ENCODE peak calls at places on chromosomes 13 and 19, in five cellular contexts. M is adrenal gland, Y is breast epithelium, O is mucosa of descending colon, E is lung. V is an unnamed sample. For H3K4me1, the result is how much of the 10 kb centered on the place peaks cover.

GRCh38 chr13:46165485-46166220 is 16.3 kb downstream of the LCP1 start:
- DNase-seq in M (no peak), Y (no peak), O (no peak), E (no peak), V (no peak)

GRCh38 chr13:101489635-101490034 is 37.2 kb downstream of the ITGBL1 start:
- DNase-seq in M (no peak), Y (no peak), O (no peak), E (no peak), V (no peak)

GRCh38 chr13:109479991-109480696 is 306.2 kb downstream of the IRS2 start:
- DNase-seq in M (peak), Y (no peak), O (no peak), E (no peak), V (no peak)

GRCh38 chr19:15456871-15457700 is 7.3 kb downstream of the RASAL3 start:
- DNase-seq in M (no peak), Y (peak), O (peak), E (no peak), V (no peak)

GRCh38 chr19:41945135-41945766 is 13.9 kb downstream of the RABAC1 start:
- DNase-seq in M (peak), Y (peak), O (peak), E (no peak), V (no peak)

GRCh38 chr19:246551-246950 is 44.7 kb downstream of the PLPP2 start:
- DNase-seq in M (no peak), Y (no peak), O (no peak), E (no peak), V (no peak)

GRCh38 chr19:53172892-53173291 is 14.0 kb upstream of the ZNF347 start:
- DNase-seq in M (peak), Y (no peak), O (no peak), E (no peak), V (no peak)

GRCh38 chr19:3096902-3097326 is 2.8 kb downstream of the GNA11 start:
- DNase-seq in M (no peak), Y (no peak), O (no peak), E (no peak), V (peak)

GRCh38 chr13:80742027-80742426 is 401.1 kb upstream of the SPRY2 start:
- DNase-seq in M (no peak), Y (no peak), O (no peak), E (no peak), V (no peak)

GRCh38 chr13:53101883-53102282 is 73.3 kb downstream of the OLFM4 start:
- DNase-seq in M (no peak), Y (no peak), O (no peak), E (no peak), V (no peak)

GRCh38 chr13:57637515-57637914 is 6.0 kb downstream of the PCDH17 start:
- DNase-seq in M (no peak), Y (no peak), O (no peak), E (no peak), V (no peak)

DNA sequence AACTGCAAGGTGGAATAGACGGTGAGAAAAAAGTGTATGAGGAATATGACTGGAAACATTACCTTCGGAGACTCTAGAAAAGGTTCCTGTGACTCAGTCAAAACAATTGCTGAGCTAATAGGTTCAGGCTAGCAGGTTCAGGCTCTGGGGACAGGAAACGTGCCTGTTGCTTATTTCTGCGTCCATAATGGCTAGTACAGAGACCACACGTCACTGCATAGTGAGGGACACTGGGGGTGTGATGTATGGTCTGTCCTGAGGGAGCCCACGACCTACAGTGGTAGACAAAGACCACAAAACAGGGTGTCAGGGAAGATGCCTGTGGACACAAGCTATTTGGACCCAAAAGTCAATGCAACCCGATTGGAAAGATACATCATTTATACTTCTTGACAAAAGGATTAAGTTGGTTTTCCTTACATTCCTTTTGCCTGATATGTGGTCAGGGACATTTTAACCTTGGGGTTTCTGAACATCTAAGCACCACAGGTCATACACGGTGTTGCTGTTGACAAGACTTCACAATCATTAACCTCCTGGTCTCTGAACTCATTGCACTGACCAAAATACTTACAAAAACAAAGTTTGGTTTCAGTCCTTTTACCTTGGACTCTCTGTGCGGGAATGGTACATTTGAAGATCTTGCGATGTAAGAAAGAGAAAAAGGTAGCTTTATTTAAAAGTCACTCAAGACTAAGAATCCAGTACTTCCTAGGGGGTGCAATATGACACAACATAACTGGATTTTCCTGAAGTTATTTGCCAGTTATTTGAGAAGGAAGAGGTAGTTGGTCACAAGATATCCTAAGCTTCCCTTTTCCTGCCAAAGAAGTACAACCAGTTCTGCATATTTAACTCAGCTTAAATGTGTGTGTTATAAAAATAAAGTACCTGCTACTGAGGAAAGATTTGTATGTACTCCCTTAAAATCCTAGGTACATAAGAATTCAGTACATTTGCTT is 20.0 kb downstream of the CRYL1 start:
- DNase-seq in M (no peak), Y (no peak), O (no peak), E (no peak), V (no peak)
- H3K4me1 ChIP-seq in M (under half), Y (under half), O (under half), E (under half), V (under half)

GRCh38 chr19:10290876-10291553 is 1.3 kb downstream of the ICAM5 start:
- DNase-seq in M (no peak), Y (peak), O (peak), E (peak), V (peak)

GRCh38 chr19:10289836-10290438 is at the start of gene ICAM5:
- DNase-seq in M (no peak), Y (no peak), O (no peak), E (no peak), V (no peak)

GRCh38 chr19:10288662-10289166 is 1.0 kb upstream of the ICAM5 start:
- DNase-seq in M (no peak), Y (no peak), O (peak), E (peak), V (peak)

GRCh38 chr19:10290439-10290875 is 705 bp downstream of the ICAM5 start:
- DNase-seq in M (no peak), Y (no peak), O (no peak), E (no peak), V (peak)

GRCh38 chr19:10289167-10289835 is 451 bp upstream of the ICAM5 start:
- DNase-seq in M (no peak), Y (no peak), O (peak), E (peak), V (peak)
- H3K4me1 ChIP-seq in M (under half), Y (under half), O (half or more), E (under half), V (under half)

DNA sequence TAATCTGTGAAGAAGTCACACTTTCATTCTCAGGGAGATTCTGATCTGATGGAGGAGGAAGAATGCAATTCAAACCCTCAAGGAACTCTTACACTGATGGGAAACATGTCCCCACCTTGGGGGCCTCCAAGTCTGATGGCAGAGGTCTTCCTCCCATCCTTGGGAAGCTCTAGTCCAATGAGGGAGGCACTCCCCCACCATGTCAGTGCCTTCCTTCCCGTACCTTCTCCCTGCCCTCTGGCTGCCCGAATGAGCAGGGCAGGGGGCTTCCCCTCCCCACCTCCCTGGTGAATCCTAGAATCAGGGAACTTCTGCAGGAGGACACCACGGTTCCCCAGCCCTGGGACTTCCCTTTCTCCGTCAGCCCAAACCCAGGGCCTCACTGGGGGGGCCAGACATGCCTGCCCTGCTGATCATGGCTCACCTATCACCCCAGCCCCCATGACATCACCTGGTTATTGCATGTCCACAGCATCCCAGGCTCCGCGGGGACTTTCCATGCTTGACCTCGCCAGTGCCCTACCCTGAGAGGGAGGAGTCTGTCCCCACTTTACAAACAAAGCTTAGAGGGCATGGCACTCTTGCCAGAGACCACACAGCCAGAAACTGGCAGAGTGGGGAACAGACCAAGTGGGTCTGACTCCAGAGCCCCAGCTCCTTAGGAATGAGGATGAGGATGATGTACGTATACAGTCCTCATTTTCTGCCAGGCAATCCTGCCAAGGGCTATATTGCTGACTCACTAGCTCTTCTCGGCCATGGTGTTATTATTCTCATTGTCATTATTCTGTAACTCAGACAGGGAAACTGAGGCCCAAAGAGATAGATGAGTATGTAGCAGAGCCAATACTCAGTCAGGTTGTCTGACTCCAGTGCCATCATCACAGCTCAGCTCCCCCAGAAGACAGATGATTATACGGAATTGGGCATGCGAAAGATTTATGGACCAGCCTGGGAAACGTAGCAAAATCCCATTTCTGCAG is 9.6 kb upstream of the BCL3 start:
- DNase-seq in M (no peak), Y (no peak), O (peak), E (no peak), V (no peak)
- H3K4me1 ChIP-seq in M (under half), Y (under half), O (under half), E (under half), V (half or more)

DNA sequence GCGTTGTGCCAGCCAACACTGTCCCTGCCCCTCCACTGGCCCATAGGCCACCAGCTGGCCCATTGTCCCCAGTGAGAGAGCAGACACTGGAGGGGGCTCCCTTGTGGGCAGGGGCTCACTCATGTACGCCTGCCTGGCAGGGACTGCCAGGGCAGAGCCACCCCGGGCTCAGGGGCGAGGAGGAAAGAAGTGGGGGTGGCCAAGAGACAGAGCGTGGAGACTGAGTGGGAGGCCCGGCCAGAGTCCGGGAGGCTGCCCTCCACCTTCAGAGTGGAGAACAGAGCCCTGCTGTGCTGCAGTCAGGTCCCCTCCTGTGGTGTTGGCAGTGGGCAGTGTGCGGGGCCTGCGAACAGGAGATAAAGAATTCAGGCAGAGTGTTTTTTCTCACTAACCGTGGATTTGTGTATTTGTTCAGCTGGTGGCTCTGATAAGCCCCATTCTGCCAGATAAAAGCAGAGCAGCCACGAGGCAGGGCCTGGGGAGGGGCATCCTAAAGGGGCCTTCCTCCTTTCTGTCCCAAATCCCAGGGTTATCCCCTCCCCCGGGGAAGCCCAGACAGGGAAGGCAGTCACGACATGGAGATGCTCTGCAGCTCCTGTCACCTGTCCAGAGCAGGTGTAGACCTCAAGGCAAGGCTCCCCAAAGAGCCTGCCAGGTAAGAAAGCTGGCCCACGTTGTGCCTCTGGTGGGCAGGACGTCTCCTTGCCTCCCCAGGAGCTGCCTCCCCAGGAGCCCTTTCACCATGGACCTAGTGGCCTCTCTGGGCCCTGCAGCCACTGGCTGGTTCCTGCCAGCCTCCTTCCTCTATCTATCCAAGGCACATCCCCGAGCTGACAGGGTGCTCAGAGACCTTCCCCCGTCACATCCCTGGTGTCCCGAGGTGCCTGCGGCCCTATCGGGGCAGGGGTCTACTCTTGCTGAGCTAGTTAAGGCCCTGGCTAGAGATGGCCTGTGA is 33.0 kb downstream of the LYL1 start:
- DNase-seq in M (no peak), Y (no peak), O (no peak), E (no peak), V (no peak)
- H3K4me1 ChIP-seq in M (under half), Y (under half), O (under half), E (under half), V (under half)

V was measured in Caco-2.